ENCODE peak calls at places on chromosome 13, in ten cellular contexts. X, E, F, L, V, H, O, G, N and Q are unnamed samples.

GRCh38 chr13:86840250-86841191 is 830.6 kb upstream of the SLITRK5 start:
- DNase-seq in X (no peak), E (no peak), F (no peak), L (no peak), V (no peak), H (no peak), O (no peak), G (no peak), N (no peak), Q (no peak)

GRCh38 chr13:76711515-76712182 is 174.6 kb downstream of the KCTD12 start:
- DNase-seq in X (no peak), E (no peak), F (no peak), L (peak), V (peak), H (no peak), O (peak), G (peak), N (no peak), Q (peak)

GRCh38 chr13:22744688-22745452 is 435.9 kb upstream of the SGCG start:
- DNase-seq in X (no peak), E (no peak), F (no peak), L (no peak), V (no peak), H (no peak), O (no peak), G (no peak), N (no peak), Q (no peak)

GRCh38 chr13:42485272-42485671 is 88.7 kb upstream of the TNFSF11 start:
- DNase-seq in X (no peak), E (no peak), F (no peak), L (no peak), V (no peak), H (no peak), O (no peak), G (no peak), N (no peak), Q (no peak)

GRCh38 chr13:33174980-33175379 is 110.6 kb downstream of the STARD13 start:
- DNase-seq in X (no peak), E (no peak), F (no peak), L (no peak), V (no peak), H (no peak), O (no peak), G (peak), N (no peak), Q (peak)

GRCh38 chr13:32645854-32646253 is 59.6 kb downstream of the PDS5B start:
- DNase-seq in X (no peak), E (no peak), F (no peak), L (no peak), V (no peak), H (no peak), O (no peak), G (no peak), N (no peak), Q (no peak)

GRCh38 chr13:98466634-98467236 is 110.2 kb downstream of the STK24 start:
- DNase-seq in X (peak), E (no peak), F (no peak), L (no peak), V (peak), H (no peak), O (no peak), G (peak), N (peak), Q (peak)

GRCh38 chr13:79776538-79776937 is 295.6 kb downstream of the NDFIP2 start:
- DNase-seq in X (no peak), E (no peak), F (no peak), L (no peak), V (peak), H (no peak), O (no peak), G (peak), N (no peak), Q (no peak)

GRCh38 chr13:58994778-58995177 is 1169.0 kb downstream of the DIAPH3 start:
- DNase-seq in X (no peak), E (no peak), F (no peak), L (no peak), V (no peak), H (no peak), O (no peak), G (no peak), N (no peak), Q (no peak)

GRCh38 chr13:112113851-112114250 is 46.9 kb downstream of the SOX1 start:
- DNase-seq in X (no peak), E (no peak), F (no peak), L (no peak), V (no peak), H (no peak), O (no peak), G (no peak), N (no peak), Q (no peak)

GRCh38 chr13:104204177-104204576 is 1138.0 kb upstream of the SLC10A2 start:
- DNase-seq in X (no peak), E (no peak), F (no peak), L (no peak), V (no peak), H (no peak), O (no peak), G (no peak), N (no peak), Q (no peak)

GRCh38 chr13:42047561-42048322 is 706 bp upstream of the DGKH start:
- DNase-seq in X (peak), E (no peak), F (peak), L (no peak), V (peak), H (peak), O (peak), G (peak), N (peak), Q (peak)

GRCh38 chr13:70723732-70724131 is 615.5 kb upstream of the KLHL1 start:
- DNase-seq in X (no peak), E (no peak), F (no peak), L (no peak), V (no peak), H (no peak), O (no peak), G (no peak), N (no peak), Q (peak)
- TF ChIP-seq CTCF in X (no peak), E (peak), F (no peak), L (peak), V (no peak), H (no peak), O (no peak), G (no peak), N (peak), Q (no peak)

GRCh38 chr13:91817250-91817649 is 418.8 kb downstream of the GPC5 start:
- DNase-seq in X (no peak), E (no peak), F (no peak), L (no peak), V (peak), H (no peak), O (no peak), G (peak), N (no peak), Q (peak)
- TF ChIP-seq CTCF in X (no peak), E (peak), F (no peak), L (peak), V (peak), H (no peak), O (no peak), G (peak), N (peak), Q (no peak)

DNA sequence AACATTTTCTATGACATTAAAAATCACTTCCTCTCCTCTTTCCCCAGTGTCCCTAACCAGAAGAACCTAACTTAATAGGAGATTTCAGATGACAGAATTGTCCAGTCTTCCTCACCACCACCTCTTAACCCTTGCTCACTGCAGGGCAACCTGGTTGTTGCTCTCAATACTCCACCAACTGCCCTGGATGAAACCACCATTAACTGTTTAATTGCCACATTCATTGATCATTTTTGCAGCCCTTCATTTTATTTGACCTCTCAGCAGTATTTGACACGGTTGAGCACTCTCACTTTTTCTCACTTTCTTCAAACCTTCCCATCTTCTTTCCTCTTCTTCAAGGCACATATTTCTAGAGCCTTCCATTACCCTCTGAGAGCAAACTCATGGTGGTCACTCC is 84.0 kb downstream of the MBNL2 start:
- DNase-seq in X (no peak), E (no peak), F (no peak), L (no peak), V (no peak), H (no peak), O (no peak), G (no peak), N (no peak), Q (no peak)
- TF ChIP-seq CTCF in X (no peak), E (no peak), F (no peak), L (no peak), V (no peak), H (no peak), O (no peak), G (no peak), N (no peak), Q (no peak)

GRCh38 chr13:67078062-67078461 is 152.1 kb downstream of the PCDH9 start:
- DNase-seq in X (no peak), E (no peak), F (no peak), L (no peak), V (no peak), H (no peak), O (no peak), G (no peak), N (no peak), Q (no peak)

GRCh38 chr13:67077132-67077531 is 153.0 kb downstream of the PCDH9 start:
- DNase-seq in X (no peak), E (no peak), F (no peak), L (no peak), V (no peak), H (no peak), O (no peak), G (no peak), N (no peak), Q (no peak)

GRCh38 chr13:67076378-67076777 is 153.8 kb downstream of the PCDH9 start:
- DNase-seq in X (no peak), E (no peak), F (no peak), L (no peak), V (no peak), H (no peak), O (no peak), G (peak), N (no peak), Q (peak)

GRCh38 chr13:67071918-67072598 is 158.1 kb downstream of the PCDH9 start:
- DNase-seq in X (no peak), E (no peak), F (no peak), L (no peak), V (no peak), H (no peak), O (no peak), G (no peak), N (no peak), Q (no peak)

GRCh38 chr13:67075239-67075638 is 154.9 kb downstream of the PCDH9 start:
- DNase-seq in X (no peak), E (no peak), F (no peak), L (no peak), V (peak), H (no peak), O (no peak), G (peak), N (no peak), Q (peak)
- TF ChIP-seq CTCF in X (no peak), E (no peak), F (no peak), L (peak), V (no peak), H (no peak), O (no peak), G (peak), N (no peak), Q (peak)

GRCh38 chr13:102197193-102197592 is 204.7 kb downstream of the FGF14 start:
- DNase-seq in X (peak), E (no peak), F (no peak), L (no peak), V (no peak), H (no peak), O (no peak), G (peak), N (peak), Q (peak)
- TF ChIP-seq CTCF in X (no peak), E (no peak), F (no peak), L (peak), V (peak), H (no peak), O (no peak), G (peak), N (peak), Q (peak)